ENCODE peak calls at places on chromosomes 3 and 15, in seven cellular contexts. U, W, Z, Q, H, F and D are unnamed samples.
A peak's percentile ranks its signal among the peaks of the same experiment; 100 is the strongest.

GRCh38 chr15:42152196-42152920 is 4.1 kb downstream of the PLA2G4F start:
- DNase-seq in F (no peak), W (peak; percentile 73), H (no peak), Z (no peak), Q (peak; percentile 78), U (no peak), D (no peak)

GRCh38 chr3:133894334-133895207 is 1.1 kb downstream of the RAB6B start:
- DNase-seq in Z (peak; percentile 27), H (no peak), U (no peak), F (peak; percentile 76), Q (no peak), W (no peak), D (no peak)

GRCh38 chr3:179513867-179514266 is 48.9 kb upstream of the ACTL6A start:
- DNase-seq in U (no peak), W (no peak), Z (no peak), Q (no peak), H (no peak), F (no peak), D (no peak)

GRCh38 chr15:79058260-79058850 is 32.2 kb downstream of the RASGRF1 start:
- DNase-seq in H (no peak), Z (no peak), W (no peak), Q (no peak), U (peak; percentile 56), F (no peak), D (no peak)

GRCh38 chr15:37585966-37586656 is 348.3 kb upstream of the TMCO5A start:
- DNase-seq in U (no peak), F (no peak), W (no peak), H (no peak), Z (no peak), Q (no peak), D (no peak)

GRCh38 chr3:136653628-136654027 is 98.5 kb downstream of the STAG1 start:
- DNase-seq in Z (no peak), W (no peak), H (no peak), U (no peak), Q (no peak), F (no peak), D (no peak)

GRCh38 chr3:14725564-14726420 is 50.9 kb downstream of the C3orf20 start:
- DNase-seq in Q (peak; percentile 30), F (no peak), H (no peak), W (peak; percentile 41), Z (peak; percentile 79), U (peak; percentile 89), D (no peak)

GRCh38 chr15:80776420-80777045 is 2.6 kb upstream of the CEMIP start:
- DNase-seq in Z (peak; percentile 64), U (peak; percentile 82), W (peak; percentile 80), F (peak; percentile 76), H (peak; percentile 86), Q (peak; percentile 83), D (peak; percentile 83)

GRCh38 chr15:65421360-65422215 is 1.2 kb downstream of the IGDCC4 start:
- DNase-seq in F (peak; percentile 62), W (peak; percentile 19), Q (no peak), U (peak; percentile 66), Z (peak; percentile 80), H (no peak), D (no peak)

GRCh38 chr15:70299931-70300858 is 202.5 kb upstream of the TLE3 start:
- DNase-seq in W (peak; percentile 64), Z (no peak), H (no peak), U (no peak), Q (peak; percentile 45), F (no peak), D (no peak)

GRCh38 chr15:59892995-59893394 is 111.1 kb upstream of the FOXB1 start:
- DNase-seq in W (no peak), F (no peak), Z (no peak), U (no peak), Q (no peak), H (no peak), D (no peak)

GRCh38 chr3:14057701-14058100 is 67.0 kb downstream of the CHCHD4 start:
- DNase-seq in F (no peak), U (no peak), W (peak; percentile 18), H (peak; percentile 49), Q (no peak), Z (no peak), D (no peak)

GRCh38 chr3:132972333-132972732 is 65.9 kb upstream of the TMEM108 start:
- DNase-seq in W (no peak), Q (no peak), U (no peak), H (no peak), Z (no peak), F (no peak), D (no peak)

GRCh38 chr3:114290911-114291901 is 2.6 kb upstream of the TIGIT start:
- DNase-seq in W (peak; percentile 77), U (peak; percentile 67), H (peak; percentile 66), Q (peak; percentile 64), Z (peak; percentile 53), F (peak; percentile 70), D (peak; percentile 28)

GRCh38 chr15:60118146-60118545 is 114.0 kb downstream of the FOXB1 start:
- DNase-seq in W (no peak), Q (no peak), Z (no peak), F (no peak), U (no peak), H (no peak), D (no peak)

GRCh38 chr3:193843447-193844301 is 250.7 kb downstream of the OPA1 start:
- DNase-seq in Z (no peak), U (no peak), Q (peak; percentile 71), F (no peak), W (peak; percentile 65), H (peak; percentile 61), D (no peak)
- TF ChIP-seq EP300 in Z (no peak), U (no peak), Q (no peak), F (no peak), W (no peak), H (no peak), D (no peak)

DNA sequence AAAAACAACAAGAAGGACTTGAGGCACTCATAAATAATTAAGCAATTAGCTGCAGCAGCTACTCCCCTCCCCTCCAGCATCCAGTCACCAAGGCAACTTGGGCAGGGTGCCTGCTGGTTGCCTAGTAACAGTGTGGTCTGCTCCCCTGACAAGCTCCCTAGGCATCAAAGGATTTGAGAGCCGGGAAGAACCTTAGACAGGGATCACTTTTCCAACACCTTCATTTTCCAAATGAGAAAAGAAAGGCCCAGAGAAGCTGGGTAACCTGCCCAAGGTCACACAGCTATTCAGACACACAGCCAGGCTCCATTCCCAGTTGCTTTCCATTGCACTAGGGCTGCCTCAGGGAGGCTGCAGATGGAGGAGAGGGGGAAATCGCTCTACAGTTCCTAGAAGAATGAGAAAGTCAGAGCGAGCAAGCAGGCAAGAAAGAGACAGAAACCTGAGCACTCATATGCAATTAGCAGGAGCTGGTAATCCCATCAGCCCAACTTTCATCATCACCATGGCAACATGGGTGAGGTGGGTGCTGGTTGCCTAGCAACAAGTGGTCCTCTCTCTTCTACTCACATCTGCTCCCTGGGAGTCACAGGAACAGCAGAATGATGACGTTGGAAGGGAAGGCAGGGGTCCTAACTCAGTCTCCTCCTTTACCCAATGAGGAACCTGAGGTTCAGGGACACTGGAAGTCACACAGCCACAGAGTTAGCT is 3.6 kb upstream of the EIF4E3 start:
- DNase-seq in Z (no peak), U (no peak), W (no peak), Q (no peak), H (peak; percentile 14), F (peak; percentile 58), D (no peak)
- TF ChIP-seq EP300 in Z (no peak), U (no peak), W (no peak), Q (no peak), H (no peak), F (no peak), D (no peak)

DNA sequence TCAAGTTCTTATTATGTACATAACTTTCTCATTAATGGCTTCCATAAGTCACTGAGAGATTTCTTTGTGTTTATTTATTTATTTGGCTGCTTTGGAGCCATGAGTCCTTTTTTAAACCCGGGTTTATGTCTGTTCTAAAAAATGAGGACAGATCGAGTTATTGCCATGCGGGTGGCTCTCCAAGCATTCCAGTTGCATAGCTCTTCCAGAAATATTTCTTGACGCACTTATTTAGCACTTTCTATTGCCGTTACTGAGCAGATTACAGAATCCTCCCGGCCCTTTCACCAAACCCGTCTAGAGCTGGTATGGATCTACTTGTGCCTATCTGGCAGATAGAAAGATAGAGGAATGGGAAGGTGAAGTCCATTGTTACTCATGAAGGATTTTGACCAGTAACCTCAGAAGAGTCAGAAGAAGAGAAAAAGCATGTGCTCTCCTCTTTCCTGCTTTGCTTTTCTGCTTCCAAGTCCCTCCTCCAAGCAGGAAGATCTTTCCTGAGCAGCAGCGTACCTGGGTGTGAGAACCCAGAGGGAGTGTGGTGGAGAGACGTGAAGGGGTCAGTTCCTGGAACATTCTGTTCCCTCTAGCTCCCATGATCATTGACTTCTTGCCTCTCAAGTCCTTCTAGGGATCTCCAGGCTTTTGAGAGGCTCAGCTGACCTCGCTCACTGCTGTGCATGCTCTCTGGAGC is 112.8 kb downstream of the LPP start:
- DNase-seq in U (peak; percentile 89), Q (peak; percentile 53), F (no peak), W (peak; percentile 51), Z (no peak), H (no peak), D (peak; percentile 57)
- TF ChIP-seq EP300 in U (peak; percentile 100), Q (peak; percentile 99), F (no peak), W (peak; percentile 99), Z (peak; percentile 96), H (no peak), D (peak; percentile 98)

GRCh38 chr3:10248184-10248983 is at the start of gene TATDN2:
- DNase-seq in W (peak; percentile 99), U (peak; percentile 99), F (peak; percentile 99), H (peak; percentile 97), Z (peak; percentile 97), Q (peak; percentile 97), D (peak; percentile 96)
- TF ChIP-seq EP300 in W (no peak), U (peak; percentile 57), F (no peak), H (no peak), Z (no peak), Q (no peak), D (peak; percentile 55)

GRCh38 chr3:65170357-65171090 is 482.7 kb upstream of the ADAMTS9 start:
- DNase-seq in Q (peak; percentile 52), F (peak; percentile 43), Z (peak; percentile 74), U (peak; percentile 98), W (peak; percentile 76), H (peak; percentile 48), D (peak; percentile 79)

GRCh38 chr3:65173841-65174240 is 486.0 kb upstream of the ADAMTS9 start:
- DNase-seq in U (no peak), H (no peak), Q (no peak), Z (no peak), W (no peak), F (no peak), D (no peak)

GRCh38 chr3:65166531-65166930 is 478.7 kb upstream of the ADAMTS9 start:
- DNase-seq in Z (no peak), W (no peak), H (no peak), Q (no peak), U (no peak), F (no peak), D (no peak)

GRCh38 chr3:65168547-65168946 is 480.7 kb upstream of the ADAMTS9 start:
- DNase-seq in Z (no peak), F (no peak), W (no peak), U (no peak), Q (no peak), H (no peak), D (no peak)
- TF ChIP-seq EP300 in Z (no peak), F (no peak), W (no peak), U (peak; percentile 91), Q (no peak), H (no peak), D (peak; percentile 41)

DNA sequence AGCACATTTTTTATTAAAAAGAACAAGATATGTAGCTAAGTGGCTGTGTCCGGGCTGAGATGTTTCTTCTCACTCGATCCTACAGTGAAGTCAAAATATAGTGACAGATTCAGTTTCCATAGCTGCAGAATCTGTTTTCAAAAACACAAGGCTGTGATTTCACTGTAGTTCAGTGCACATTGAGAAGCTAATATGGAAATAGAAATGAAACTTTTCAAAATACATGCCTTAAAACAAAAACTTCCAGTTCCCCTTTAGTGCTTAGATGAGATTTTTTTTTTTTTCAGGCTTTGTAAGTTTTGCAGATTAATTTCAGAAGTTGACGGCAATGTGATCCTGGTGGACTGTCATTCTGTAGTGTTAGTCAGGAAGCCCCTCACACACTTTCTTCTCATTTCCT is 23.8 kb upstream of the TRAK1 start:
- DNase-seq in F (no peak), U (no peak), W (no peak), H (no peak), Q (no peak), Z (no peak), D (no peak)
- TF ChIP-seq EP300 in F (no peak), U (no peak), W (no peak), H (no peak), Q (no peak), Z (no peak), D (peak; percentile 27)